ENCODE peak calls at places on chromosomes 7 and 10, in seven cellular contexts. X, A, F, G, I, S and D are unnamed samples. For H3K4me1 and H3K9me3, the result is how much of the 10 kb centered on the place peaks cover.

GRCh38 chr7:135523146-135523545 is 13.2 kb upstream of the CNOT4 start:
- DNase-seq in I (no peak), F (no peak), G (no peak), A (no peak), S (no peak), X (no peak), D (no peak)

GRCh38 chr7:156116514-156116913 is 304.3 kb upstream of the SHH start:
- DNase-seq in A (no peak), X (no peak), S (no peak), F (no peak), I (no peak), G (no peak), D (no peak)

GRCh38 chr7:103113164-103113563 is 35.7 kb downstream of the NAPEPLD start:
- DNase-seq in A (peak), F (no peak), G (no peak), S (peak), X (no peak), I (no peak), D (no peak)

GRCh38 chr10:79406683-79407396 is 38.6 kb downstream of the ZCCHC24 start:
- DNase-seq in A (no peak), S (no peak), F (no peak), X (no peak), G (no peak), I (no peak), D (peak)

GRCh38 chr7:51376420-51377092 is 59.9 kb upstream of the COBL start:
- DNase-seq in I (no peak), A (no peak), F (no peak), S (no peak), G (no peak), X (no peak), D (no peak)

GRCh38 chr7:32941996-32942782 is 15.1 kb upstream of the FKBP9 start:
- DNase-seq in S (peak), I (peak), X (peak), F (peak), A (peak), G (peak), D (peak)

GRCh38 chr10:114521250-114521649 is 116.9 kb upstream of the AFAP1L2 start:
- DNase-seq in A (no peak), G (no peak), F (no peak), S (no peak), I (no peak), X (no peak), D (no peak)

GRCh38 chr7:32395168-32395567 is 95.0 kb downstream of the LSM5 start:
- DNase-seq in X (no peak), F (no peak), I (no peak), S (no peak), G (no peak), A (no peak), D (no peak)

GRCh38 chr7:55260671-55261385 is 104.3 kb upstream of the LANCL2 start:
- DNase-seq in G (no peak), X (no peak), S (no peak), I (no peak), A (no peak), F (no peak), D (no peak)

GRCh38 chr7:106568680-106569499 is 92.1 kb downstream of the CCDC71L start:
- DNase-seq in G (no peak), S (no peak), F (peak), I (no peak), A (peak), X (no peak), D (no peak)

GRCh38 chr7:48938539-48938938 is 14.2 kb downstream of the CDC14C start:
- DNase-seq in I (no peak), F (no peak), X (no peak), A (no peak), G (no peak), S (no peak), D (no peak)

GRCh38 chr7:151736403-151736909 is 140.5 kb downstream of the PRKAG2 start:
- DNase-seq in S (peak), A (peak), G (no peak), X (no peak), F (no peak), I (peak), D (peak)

GRCh38 chr7:46512901-46513431 is 591.9 kb upstream of the IGFBP3 start:
- DNase-seq in A (no peak), X (no peak), I (no peak), G (no peak), F (no peak), S (no peak), D (no peak)

GRCh38 chr10:34854147-34854601 is 39.1 kb upstream of the PARD3 start:
- DNase-seq in F (no peak), G (no peak), S (no peak), X (no peak), A (peak), I (no peak), D (no peak)

GRCh38 chr7:46015107-46015868 is 94.2 kb upstream of the IGFBP3 start:
- DNase-seq in I (peak), A (no peak), S (no peak), F (peak), X (no peak), G (no peak), D (peak)

DNA sequence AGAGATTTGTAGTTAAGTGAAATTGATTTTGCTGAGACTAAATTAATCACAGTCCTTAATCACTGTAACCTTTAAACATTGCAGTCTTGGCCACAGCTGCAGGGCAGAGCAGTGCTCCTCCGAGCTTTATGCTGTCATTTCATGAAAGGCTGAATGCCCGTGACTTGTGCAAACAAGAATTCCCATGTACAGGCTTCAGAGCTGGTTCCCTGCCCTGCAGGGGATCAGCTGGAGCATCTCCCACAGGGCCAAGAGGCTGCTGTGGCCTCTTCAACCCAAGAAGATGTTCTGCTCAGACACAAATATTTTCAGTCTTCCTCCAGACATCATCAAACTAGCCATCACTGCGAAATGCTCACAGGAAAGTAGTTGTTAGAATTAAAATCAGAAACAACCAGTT is 419.1 kb downstream of the AUTS2 start:
- DNase-seq in X (no peak), G (no peak), A (no peak), S (no peak), F (no peak), I (no peak), D (no peak)
- H3K4me1 ChIP-seq in X (under half), G (under half), A (under half), S (under half), F (under half), I (under half), D (under half)

DNA sequence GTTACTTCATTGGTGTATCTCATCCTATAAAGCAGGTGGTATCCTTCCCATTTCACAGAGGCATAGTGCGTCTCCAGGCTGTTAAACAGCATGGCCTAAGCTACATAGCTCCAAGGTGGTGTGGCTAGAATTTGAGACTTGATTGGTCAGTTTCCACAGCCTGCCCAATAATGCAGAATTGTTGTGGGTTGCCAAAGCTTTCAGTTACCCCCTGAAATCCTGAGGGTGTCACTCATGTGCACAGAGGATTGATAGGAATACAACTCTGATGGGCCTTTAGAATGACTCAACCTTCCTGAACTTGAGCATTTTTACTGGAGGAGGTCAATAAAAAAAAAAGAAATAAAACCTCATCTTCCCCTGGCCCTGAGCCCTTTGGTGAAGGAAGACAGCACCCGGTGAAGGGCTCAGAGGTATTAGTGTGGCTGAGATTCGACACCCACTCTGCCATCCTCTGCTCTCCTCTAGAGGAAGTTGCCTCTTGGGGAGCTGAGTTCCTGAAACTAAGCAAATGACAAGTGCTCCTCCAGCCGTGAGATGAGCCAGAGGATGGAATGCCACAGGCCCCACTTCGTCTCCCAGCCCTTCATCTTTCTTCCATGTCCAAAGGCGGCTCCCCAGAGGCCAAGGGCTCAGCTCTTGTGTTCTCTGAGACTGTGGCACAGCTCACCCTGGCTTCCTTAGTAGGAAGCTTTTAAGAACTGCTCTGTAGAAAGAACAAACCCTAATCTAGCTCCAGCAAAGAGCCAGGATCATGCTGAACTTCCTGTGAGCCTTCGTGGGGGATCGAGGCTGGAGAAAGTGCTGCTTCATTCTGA is 1.0 kb downstream of the ACSL5 start:
- DNase-seq in S (no peak), X (no peak), A (no peak), I (no peak), G (peak), F (no peak), D (no peak)
- H3K27ac ChIP-seq in S (peak), X (peak), A (no peak), I (peak), G (peak), F (no peak), D (peak)

DNA sequence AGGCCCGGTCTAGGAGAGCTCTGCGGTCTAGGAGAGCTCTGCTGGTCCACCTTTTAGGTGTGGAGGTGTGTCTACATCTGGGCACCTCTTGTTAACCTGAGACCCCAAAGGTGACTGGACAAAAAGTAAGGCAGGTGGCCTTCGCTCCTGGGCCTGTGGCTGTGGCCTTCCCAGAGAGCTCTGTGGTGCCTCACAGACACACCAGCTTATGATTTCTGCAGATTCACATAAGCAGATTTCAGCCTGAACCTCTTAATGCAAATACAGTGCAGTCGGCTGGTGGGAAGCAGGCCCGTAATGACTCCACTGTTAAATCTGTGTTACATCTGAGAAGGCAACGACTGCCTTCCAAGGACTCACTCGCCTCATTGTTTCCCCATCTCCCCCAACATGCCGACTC is 119.9 kb downstream of the EBF3 start:
- DNase-seq in G (no peak), S (no peak), F (no peak), I (no peak), X (no peak), A (no peak), D (no peak)
- H3K9me3 ChIP-seq in G (under half), S (under half), F (under half), I (under half), X (under half), A (under half), D (under half)

GRCh38 chr7:129859188-129859587 is 93.6 kb downstream of the UBE2H start:
- DNase-seq in F (no peak), G (no peak), X (no peak), I (no peak), A (no peak), S (no peak), D (no peak)
- H3K4me1 ChIP-seq in F (under half), G (under half), X (half or more), I (half or more), A (under half), S (half or more), D (under half)

GRCh38 chr10:132542819-132543218 is 5.2 kb downstream of the INPP5A start:
- DNase-seq in F (no peak), S (no peak), I (no peak), A (no peak), X (no peak), G (no peak), D (no peak)

GRCh38 chr10:132540456-132540855 is 2.9 kb downstream of the INPP5A start:
- DNase-seq in I (peak), F (no peak), G (no peak), S (no peak), X (no peak), A (no peak), D (peak)

GRCh38 chr10:132541601-132542011 is 4.0 kb downstream of the INPP5A start:
- DNase-seq in G (no peak), I (no peak), X (no peak), A (no peak), S (no peak), F (no peak), D (no peak)

GRCh38 chr10:132541129-132541528 is 3.5 kb downstream of the INPP5A start:
- DNase-seq in G (no peak), A (no peak), X (no peak), I (no peak), S (no peak), F (no peak), D (peak)

DNA sequence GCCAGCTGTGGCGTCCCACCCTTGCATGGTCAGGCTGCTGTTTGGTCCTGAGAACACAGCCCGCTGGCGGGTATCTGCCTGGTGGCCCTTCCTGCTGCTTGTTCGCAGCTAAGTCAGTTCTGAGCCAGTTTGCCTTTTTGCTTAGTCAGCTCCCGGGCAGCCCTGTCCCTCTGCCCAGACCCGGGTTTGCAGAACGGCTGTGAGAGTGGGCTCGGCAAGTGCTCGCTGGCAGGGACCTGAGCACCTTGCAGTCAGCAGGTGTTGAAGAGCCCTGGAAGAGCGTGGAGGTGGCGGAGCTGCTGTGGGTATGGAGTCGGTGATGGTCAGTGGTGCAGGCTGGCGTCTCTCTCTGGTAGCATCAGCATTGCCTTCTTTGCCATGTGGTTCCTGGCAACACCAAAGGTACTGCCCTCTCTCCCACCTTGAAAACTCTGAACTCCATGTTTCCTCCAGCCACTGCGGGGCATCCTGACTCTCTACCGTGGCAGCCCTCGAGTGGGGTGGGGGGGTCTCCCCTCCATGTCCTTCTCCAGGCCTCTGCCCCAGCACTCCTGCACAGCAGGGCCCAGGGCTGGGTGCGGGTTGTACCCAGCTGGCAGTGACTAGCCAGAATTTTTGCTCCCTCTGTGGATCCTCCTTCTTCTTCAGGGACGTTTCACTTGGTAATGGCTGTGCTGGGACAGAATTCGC is 4.6 kb downstream of the INPP5A start:
- DNase-seq in X (no peak), F (no peak), G (no peak), I (peak), A (no peak), S (peak), D (peak)
- H3K27ac ChIP-seq in X (no peak), F (no peak), G (no peak), I (no peak), A (no peak), S (no peak), D (no peak)

GRCh38 chr7:157617401-157617800 is 280.6 kb downstream of the DNAJB6 start:
- DNase-seq in F (no peak), G (no peak), X (no peak), S (no peak), A (no peak), I (no peak), D (no peak)
- H3K9me3 ChIP-seq in F (under half), G (under half), X (under half), S (under half), A (under half), I (under half), D (under half)

DNA sequence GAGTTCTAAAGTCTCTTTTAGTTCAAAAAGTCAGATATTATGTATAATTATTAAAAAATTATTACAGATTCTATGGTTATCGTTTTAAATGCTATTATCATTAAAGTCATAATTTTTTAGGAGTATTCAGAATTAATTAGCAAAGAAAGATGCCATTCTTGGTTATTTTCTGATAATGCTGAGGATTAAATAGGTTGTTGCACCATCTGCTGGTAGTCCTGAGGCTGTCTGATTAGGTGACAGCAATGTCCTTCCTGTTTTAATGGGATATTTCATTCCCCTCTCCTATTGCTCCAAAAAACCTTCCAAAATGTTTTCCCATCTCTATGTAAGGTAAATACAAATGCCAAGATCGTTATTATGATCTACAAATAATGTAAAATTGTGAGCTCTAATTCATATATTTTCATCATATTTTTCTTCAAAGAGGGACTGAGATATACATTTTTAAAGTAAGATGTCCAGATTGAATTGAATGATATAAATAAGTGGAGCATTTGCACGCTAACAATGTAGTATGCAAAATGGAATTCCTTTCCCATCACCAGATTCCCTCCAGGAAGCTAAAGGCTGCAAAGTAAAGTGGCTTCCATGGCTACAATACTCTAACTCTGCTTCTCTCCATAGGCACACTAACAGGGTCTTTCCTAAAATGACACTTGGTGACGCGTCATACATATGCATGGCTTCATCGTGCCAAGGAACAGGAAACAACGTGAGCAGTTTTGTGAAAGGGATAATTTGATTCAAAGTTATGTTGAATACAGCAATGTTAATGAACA is 58.8 kb upstream of the AKR1E2 start:
- DNase-seq in S (no peak), I (no peak), F (no peak), A (peak), G (peak), X (no peak), D (no peak)
- H3K4me1 ChIP-seq in S (under half), I (half or more), F (under half), A (half or more), G (under half), X (under half), D (under half)